ENCODE peak calls at places on chromosomes 2 and 18, in seven cellular contexts. One of them, this sample, is unnamed.

GRCh38 chr2:200255549-200255948 is 50.9 kb upstream of the SPATS2L start:
- DNase-seq in brain microvascular endothelial cell: no peak
- DNase-seq in HS-5: no peak
- DNase-seq in activated naive CD4-positive, alpha-beta T cell: no peak
- DNase-seq in LoVo: no peak
- DNase-seq in NCI-H2029: no peak
- DNase-seq in NCI-H2081: no peak
- DNase-seq in this sample: no peak

GRCh38 chr2:239378021-239378917 is 22.6 kb downstream of the HDAC4 start:
- DNase-seq in NCI-H2081: no peak
- DNase-seq in LoVo: no peak
- DNase-seq in activated naive CD4-positive, alpha-beta T cell: no peak
- DNase-seq in brain microvascular endothelial cell: no peak
- DNase-seq in NCI-H2029: no peak
- DNase-seq in HS-5: no peak
- DNase-seq in this sample: no peak

GRCh38 chr2:182852090-182852489 is 14.3 kb downstream of the FRZB start:
- DNase-seq in brain microvascular endothelial cell: no peak
- DNase-seq in NCI-H2029: peak
- DNase-seq in LoVo: peak
- DNase-seq in HS-5: no peak
- DNase-seq in NCI-H2081: no peak
- DNase-seq in activated naive CD4-positive, alpha-beta T cell: no peak
- DNase-seq in this sample: no peak

GRCh38 chr2:14632133-14632936 is at the start of gene LRATD1:
- DNase-seq in HS-5: no peak
- DNase-seq in activated naive CD4-positive, alpha-beta T cell: no peak
- DNase-seq in NCI-H2081: peak
- DNase-seq in brain microvascular endothelial cell: peak
- DNase-seq in LoVo: peak
- DNase-seq in NCI-H2029: peak
- DNase-seq in this sample: no peak

GRCh38 chr18:55586841-55587240 is 1.2 kb downstream of the TCF4 start:
- DNase-seq in HS-5: no peak
- DNase-seq in NCI-H2029: no peak
- DNase-seq in LoVo: no peak
- DNase-seq in activated naive CD4-positive, alpha-beta T cell: no peak
- DNase-seq in NCI-H2081: no peak
- DNase-seq in brain microvascular endothelial cell: peak
- DNase-seq in this sample: no peak

GRCh38 chr2:30776831-30777652 is 30.2 kb downstream of the CAPN13 start:
- DNase-seq in brain microvascular endothelial cell: no peak
- DNase-seq in activated naive CD4-positive, alpha-beta T cell: no peak
- DNase-seq in HS-5: no peak
- DNase-seq in NCI-H2029: no peak
- DNase-seq in LoVo: no peak
- DNase-seq in NCI-H2081: no peak
- DNase-seq in this sample: no peak

GRCh38 chr2:223822818-223823217 is 14.6 kb downstream of the AP1S3 start:
- DNase-seq in brain microvascular endothelial cell: no peak
- DNase-seq in activated naive CD4-positive, alpha-beta T cell: no peak
- DNase-seq in HS-5: no peak
- DNase-seq in NCI-H2081: no peak
- DNase-seq in NCI-H2029: no peak
- DNase-seq in LoVo: no peak
- DNase-seq in this sample: no peak

GRCh38 chr2:55888941-55889340 is 34.6 kb downstream of the EFEMP1 start:
- DNase-seq in NCI-H2081: no peak
- DNase-seq in activated naive CD4-positive, alpha-beta T cell: no peak
- DNase-seq in brain microvascular endothelial cell: no peak
- DNase-seq in LoVo: no peak
- DNase-seq in NCI-H2029: no peak
- DNase-seq in HS-5: no peak
- DNase-seq in this sample: no peak

GRCh38 chr2:187550797-187551306 is 3.4 kb downstream of the TFPI start:
- DNase-seq in HS-5: no peak
- DNase-seq in LoVo: no peak
- DNase-seq in NCI-H2029: no peak
- DNase-seq in NCI-H2081: no peak
- DNase-seq in brain microvascular endothelial cell: no peak
- DNase-seq in activated naive CD4-positive, alpha-beta T cell: no peak
- DNase-seq in this sample: no peak

GRCh38 chr2:191496838-191497237 is 181.1 kb upstream of the NABP1 start:
- DNase-seq in HS-5: no peak
- DNase-seq in NCI-H2081: no peak
- DNase-seq in activated naive CD4-positive, alpha-beta T cell: no peak
- DNase-seq in LoVo: no peak
- DNase-seq in brain microvascular endothelial cell: no peak
- DNase-seq in NCI-H2029: no peak
- DNase-seq in this sample: no peak

GRCh38 chr2:109419960-109420370 is 193.8 kb downstream of the SEPTIN10 start:
- DNase-seq in NCI-H2081: no peak
- DNase-seq in activated naive CD4-positive, alpha-beta T cell: no peak
- DNase-seq in NCI-H2029: no peak
- DNase-seq in LoVo: no peak
- DNase-seq in brain microvascular endothelial cell: no peak
- DNase-seq in HS-5: no peak
- DNase-seq in this sample: no peak

GRCh38 chr2:69177785-69178636 is 165.0 kb downstream of the ANTXR1 start:
- DNase-seq in LoVo: no peak
- DNase-seq in NCI-H2081: no peak
- DNase-seq in HS-5: peak
- DNase-seq in NCI-H2029: no peak
- DNase-seq in activated naive CD4-positive, alpha-beta T cell: no peak
- DNase-seq in brain microvascular endothelial cell: peak
- DNase-seq in this sample: no peak

GRCh38 chr18:76679877-76680276 is 142.5 kb upstream of the ZNF236 start:
- DNase-seq in brain microvascular endothelial cell: no peak
- DNase-seq in activated naive CD4-positive, alpha-beta T cell: no peak
- DNase-seq in LoVo: no peak
- DNase-seq in NCI-H2029: no peak
- DNase-seq in NCI-H2081: no peak
- DNase-seq in HS-5: no peak
- DNase-seq in this sample: no peak

GRCh38 chr2:10202136-10202535 is 79.6 kb downstream of the RRM2 start:
- DNase-seq in LoVo: no peak
- DNase-seq in brain microvascular endothelial cell: no peak
- DNase-seq in activated naive CD4-positive, alpha-beta T cell: no peak
- DNase-seq in HS-5: no peak
- DNase-seq in NCI-H2029: no peak
- DNase-seq in NCI-H2081: no peak
- DNase-seq in this sample: no peak

GRCh38 chr2:200862532-200863000 is 1.9 kb downstream of the CLK1 start:
- DNase-seq in brain microvascular endothelial cell: peak
- DNase-seq in activated naive CD4-positive, alpha-beta T cell: no peak
- DNase-seq in LoVo: no peak
- DNase-seq in HS-5: peak
- DNase-seq in NCI-H2029: peak
- DNase-seq in NCI-H2081: no peak
- DNase-seq in this sample: peak

GRCh38 chr18:11502368-11502767 is 107.0 kb upstream of the SLC35G4 start:
- DNase-seq in activated naive CD4-positive, alpha-beta T cell: no peak
- DNase-seq in NCI-H2081: no peak
- DNase-seq in HS-5: no peak
- DNase-seq in LoVo: no peak
- DNase-seq in brain microvascular endothelial cell: peak
- DNase-seq in NCI-H2029: no peak
- DNase-seq in this sample: no peak

This sample was measured in central memory CD8-positive, alpha-beta T cell.